ENCODE peak calls at places on chromosome 9, in nine cellular contexts. One of them, this sample, is unnamed.

GRCh38 chr9:85061969-85062368 is 392.4 kb downstream of the NTRK2 start:
- DNase-seq in substantia nigra: no peak
- DNase-seq in tibial artery: no peak
- DNase-seq in body of pancreas: no peak
- DNase-seq in ovary: no peak
- DNase-seq in lower lobe of right lung: no peak
- DNase-seq in coronary artery: no peak
- DNase-seq in A549: no peak
- DNase-seq in HCT116: no peak
- DNase-seq in this sample: no peak

GRCh38 chr9:134968011-134968822 is 50.5 kb upstream of the FCN1 start:
- DNase-seq in tibial artery: peak
- DNase-seq in substantia nigra: no peak
- DNase-seq in ovary: peak
- DNase-seq in coronary artery: no peak
- DNase-seq in body of pancreas: no peak
- DNase-seq in A549: no peak
- DNase-seq in HCT116: no peak
- DNase-seq in lower lobe of right lung: peak
- DNase-seq in this sample: no peak

GRCh38 chr9:89606049-89606481 is 1.3 kb downstream of the GADD45G start:
- DNase-seq in A549: peak
- DNase-seq in lower lobe of right lung: peak
- DNase-seq in substantia nigra: peak
- DNase-seq in HCT116: no peak
- DNase-seq in body of pancreas: peak
- DNase-seq in tibial artery: peak
- DNase-seq in ovary: peak
- DNase-seq in coronary artery: peak
- DNase-seq in this sample: peak

GRCh38 chr9:98742325-98743280 is 33.9 kb upstream of the GABBR2 start:
- DNase-seq in lower lobe of right lung: no peak
- DNase-seq in HCT116: no peak
- DNase-seq in A549: peak
- DNase-seq in substantia nigra: no peak
- DNase-seq in coronary artery: no peak
- DNase-seq in ovary: no peak
- DNase-seq in body of pancreas: no peak
- DNase-seq in tibial artery: no peak
- DNase-seq in this sample: no peak

GRCh38 chr9:82548030-82548429 is 514.9 kb downstream of the RASEF start:
- DNase-seq in ovary: no peak
- DNase-seq in body of pancreas: no peak
- DNase-seq in tibial artery: no peak
- DNase-seq in coronary artery: no peak
- DNase-seq in substantia nigra: no peak
- DNase-seq in lower lobe of right lung: no peak
- DNase-seq in HCT116: no peak
- DNase-seq in A549: no peak
- DNase-seq in this sample: no peak

GRCh38 chr9:84823426-84824271 is 154.1 kb downstream of the NTRK2 start:
- DNase-seq in ovary: no peak
- DNase-seq in A549: peak
- DNase-seq in coronary artery: no peak
- DNase-seq in tibial artery: peak
- DNase-seq in lower lobe of right lung: no peak
- DNase-seq in HCT116: no peak
- DNase-seq in body of pancreas: no peak
- DNase-seq in substantia nigra: no peak
- DNase-seq in this sample: no peak

GRCh38 chr9:116806075-116806474 is 119.0 kb downstream of the TRIM32 start:
- DNase-seq in lower lobe of right lung: no peak
- DNase-seq in HCT116: no peak
- DNase-seq in tibial artery: no peak
- DNase-seq in A549: peak
- DNase-seq in coronary artery: no peak
- DNase-seq in body of pancreas: no peak
- DNase-seq in ovary: no peak
- DNase-seq in substantia nigra: no peak
- DNase-seq in this sample: no peak

GRCh38 chr9:131382850-131383729 is 10.8 kb upstream of the PRRC2B start:
- DNase-seq in lower lobe of right lung: no peak
- DNase-seq in tibial artery: no peak
- DNase-seq in A549: peak
- DNase-seq in body of pancreas: peak
- DNase-seq in substantia nigra: peak
- DNase-seq in HCT116: no peak
- DNase-seq in coronary artery: no peak
- DNase-seq in ovary: peak
- DNase-seq in this sample: no peak

GRCh38 chr9:24218656-24219055 is 327.0 kb downstream of the IZUMO3 start:
- DNase-seq in substantia nigra: no peak
- DNase-seq in ovary: no peak
- DNase-seq in body of pancreas: no peak
- DNase-seq in tibial artery: no peak
- DNase-seq in coronary artery: no peak
- DNase-seq in HCT116: no peak
- DNase-seq in lower lobe of right lung: no peak
- DNase-seq in A549: no peak
- DNase-seq in this sample: no peak

GRCh38 chr9:70668751-70669150 is 254.3 kb upstream of the KLF9 start:
- DNase-seq in A549: no peak
- DNase-seq in ovary: no peak
- DNase-seq in tibial artery: no peak
- DNase-seq in HCT116: no peak
- DNase-seq in body of pancreas: no peak
- DNase-seq in lower lobe of right lung: no peak
- DNase-seq in substantia nigra: peak
- DNase-seq in coronary artery: no peak
- DNase-seq in this sample: peak

GRCh38 chr9:93112116-93112863 is 16.3 kb downstream of the CARD19 start:
- DNase-seq in body of pancreas: no peak
- DNase-seq in A549: no peak
- DNase-seq in coronary artery: peak
- DNase-seq in HCT116: no peak
- DNase-seq in lower lobe of right lung: peak
- DNase-seq in ovary: peak
- DNase-seq in tibial artery: peak
- DNase-seq in substantia nigra: no peak
- DNase-seq in this sample: no peak

GRCh38 chr9:99192786-99193465 is 28.8 kb downstream of the ALG2 start:
- DNase-seq in ovary: no peak
- DNase-seq in coronary artery: no peak
- DNase-seq in A549: peak
- DNase-seq in substantia nigra: no peak
- DNase-seq in body of pancreas: no peak
- DNase-seq in tibial artery: no peak
- DNase-seq in HCT116: no peak
- DNase-seq in lower lobe of right lung: no peak
- DNase-seq in this sample: no peak

GRCh38 chr9:113529336-113530009 is 65.9 kb downstream of the RGS3 start:
- DNase-seq in ovary: no peak
- DNase-seq in lower lobe of right lung: no peak
- DNase-seq in HCT116: no peak
- DNase-seq in tibial artery: no peak
- DNase-seq in A549: no peak
- DNase-seq in coronary artery: no peak
- DNase-seq in substantia nigra: no peak
- DNase-seq in body of pancreas: no peak
- DNase-seq in this sample: no peak

GRCh38 chr9:97419315-97419867 is 7.5 kb downstream of the TDRD7 start:
- DNase-seq in tibial artery: no peak
- DNase-seq in substantia nigra: no peak
- DNase-seq in body of pancreas: no peak
- DNase-seq in A549: no peak
- DNase-seq in ovary: no peak
- DNase-seq in HCT116: no peak
- DNase-seq in lower lobe of right lung: no peak
- DNase-seq in coronary artery: no peak
- DNase-seq in this sample: no peak

GRCh38 chr9:1916676-1917075 is 98.5 kb upstream of the SMARCA2 start:
- DNase-seq in coronary artery: no peak
- DNase-seq in substantia nigra: peak
- DNase-seq in A549: no peak
- DNase-seq in HCT116: no peak
- DNase-seq in tibial artery: no peak
- DNase-seq in ovary: no peak
- DNase-seq in lower lobe of right lung: no peak
- DNase-seq in body of pancreas: no peak
- DNase-seq in this sample: no peak

GRCh38 chr9:34346873-34347799 is 17.8 kb downstream of the NUDT2 start:
- DNase-seq in HCT116: no peak
- DNase-seq in A549: no peak
- DNase-seq in body of pancreas: no peak
- DNase-seq in tibial artery: no peak
- DNase-seq in lower lobe of right lung: no peak
- DNase-seq in substantia nigra: no peak
- DNase-seq in ovary: no peak
- DNase-seq in coronary artery: no peak
- DNase-seq in this sample: no peak
- H3K27ac ChIP-seq in HCT116: no peak
- H3K27ac ChIP-seq in A549: no peak
- H3K27ac ChIP-seq in body of pancreas: peak
- H3K27ac ChIP-seq in tibial artery: peak
- H3K27ac ChIP-seq in lower lobe of right lung: no peak
- H3K27ac ChIP-seq in substantia nigra: no peak
- H3K27ac ChIP-seq in ovary: no peak
- H3K27ac ChIP-seq in coronary artery: peak
- H3K27ac ChIP-seq in this sample: peak

GRCh38 chr9:127188396-127188795 is 66.0 kb upstream of the ANGPTL2 start:
- DNase-seq in body of pancreas: no peak
- DNase-seq in HCT116: no peak
- DNase-seq in substantia nigra: no peak
- DNase-seq in lower lobe of right lung: peak
- DNase-seq in tibial artery: no peak
- DNase-seq in ovary: peak
- DNase-seq in A549: no peak
- DNase-seq in coronary artery: no peak
- DNase-seq in this sample: no peak
- H3K27ac ChIP-seq in body of pancreas: no peak
- H3K27ac ChIP-seq in HCT116: no peak
- H3K27ac ChIP-seq in substantia nigra: no peak
- H3K27ac ChIP-seq in lower lobe of right lung: no peak
- H3K27ac ChIP-seq in tibial artery: peak
- H3K27ac ChIP-seq in ovary: no peak
- H3K27ac ChIP-seq in A549: no peak
- H3K27ac ChIP-seq in coronary artery: peak
- H3K27ac ChIP-seq in this sample: no peak

GRCh38 chr9:19373527-19373926 is 6.5 kb downstream of the RPS6 start:
- DNase-seq in ovary: no peak
- DNase-seq in substantia nigra: no peak
- DNase-seq in lower lobe of right lung: no peak
- DNase-seq in HCT116: no peak
- DNase-seq in body of pancreas: no peak
- DNase-seq in tibial artery: no peak
- DNase-seq in A549: no peak
- DNase-seq in coronary artery: no peak
- DNase-seq in this sample: no peak

GRCh38 chr9:19369107-19369506 is 10.9 kb downstream of the RPS6 start:
- DNase-seq in substantia nigra: no peak
- DNase-seq in A549: no peak
- DNase-seq in lower lobe of right lung: no peak
- DNase-seq in coronary artery: no peak
- DNase-seq in tibial artery: no peak
- DNase-seq in ovary: no peak
- DNase-seq in HCT116: no peak
- DNase-seq in body of pancreas: no peak
- DNase-seq in this sample: no peak

GRCh38 chr9:19371942-19372341 is 8.1 kb downstream of the RPS6 start:
- DNase-seq in ovary: no peak
- DNase-seq in A549: peak
- DNase-seq in lower lobe of right lung: no peak
- DNase-seq in coronary artery: no peak
- DNase-seq in substantia nigra: no peak
- DNase-seq in body of pancreas: no peak
- DNase-seq in tibial artery: no peak
- DNase-seq in HCT116: no peak
- DNase-seq in this sample: no peak

GRCh38 chr9:19375536-19375935 is 4.5 kb downstream of the RPS6 start:
- DNase-seq in HCT116: no peak
- DNase-seq in body of pancreas: no peak
- DNase-seq in coronary artery: no peak
- DNase-seq in lower lobe of right lung: no peak
- DNase-seq in ovary: no peak
- DNase-seq in substantia nigra: no peak
- DNase-seq in tibial artery: no peak
- DNase-seq in A549: no peak
- DNase-seq in this sample: no peak

GRCh38 chr9:19372576-19372975 is 7.5 kb downstream of the RPS6 start:
- DNase-seq in coronary artery: no peak
- DNase-seq in ovary: no peak
- DNase-seq in A549: no peak
- DNase-seq in substantia nigra: no peak
- DNase-seq in HCT116: no peak
- DNase-seq in body of pancreas: no peak
- DNase-seq in lower lobe of right lung: no peak
- DNase-seq in tibial artery: no peak
- DNase-seq in this sample: no peak
- H3K27ac ChIP-seq in coronary artery: no peak
- H3K27ac ChIP-seq in ovary: no peak
- H3K27ac ChIP-seq in A549: no peak
- H3K27ac ChIP-seq in substantia nigra: no peak
- H3K27ac ChIP-seq in HCT116: no peak
- H3K27ac ChIP-seq in body of pancreas: no peak
- H3K27ac ChIP-seq in lower lobe of right lung: no peak
- H3K27ac ChIP-seq in tibial artery: no peak
- H3K27ac ChIP-seq in this sample: no peak

GRCh38 chr9:90805006-90805993 is 3.7 kb downstream of the SYK start:
- DNase-seq in coronary artery: no peak
- DNase-seq in body of pancreas: peak
- DNase-seq in ovary: no peak
- DNase-seq in tibial artery: no peak
- DNase-seq in A549: no peak
- DNase-seq in lower lobe of right lung: no peak
- DNase-seq in substantia nigra: no peak
- DNase-seq in HCT116: no peak
- DNase-seq in this sample: no peak

GRCh38 chr9:90803860-90804593 is 2.4 kb downstream of the SYK start:
- DNase-seq in A549: no peak
- DNase-seq in ovary: no peak
- DNase-seq in HCT116: no peak
- DNase-seq in lower lobe of right lung: no peak
- DNase-seq in substantia nigra: no peak
- DNase-seq in tibial artery: no peak
- DNase-seq in body of pancreas: no peak
- DNase-seq in coronary artery: no peak
- DNase-seq in this sample: no peak

GRCh38 chr9:90801507-90802289 is at the start of gene SYK:
- DNase-seq in ovary: no peak
- DNase-seq in HCT116: no peak
- DNase-seq in body of pancreas: peak
- DNase-seq in coronary artery: no peak
- DNase-seq in tibial artery: peak
- DNase-seq in lower lobe of right lung: peak
- DNase-seq in substantia nigra: peak
- DNase-seq in A549: no peak
- DNase-seq in this sample: no peak

GRCh38 chr9:90801175-90801506 is 478 bp upstream of the SYK start:
- DNase-seq in HCT116: no peak
- DNase-seq in coronary artery: no peak
- DNase-seq in ovary: no peak
- DNase-seq in lower lobe of right lung: no peak
- DNase-seq in A549: no peak
- DNase-seq in tibial artery: no peak
- DNase-seq in substantia nigra: no peak
- DNase-seq in body of pancreas: no peak
- DNase-seq in this sample: no peak

GRCh38 chr9:90802534-90802933 is 915 bp downstream of the SYK start:
- DNase-seq in body of pancreas: no peak
- DNase-seq in substantia nigra: no peak
- DNase-seq in A549: no peak
- DNase-seq in coronary artery: no peak
- DNase-seq in HCT116: no peak
- DNase-seq in lower lobe of right lung: no peak
- DNase-seq in ovary: no peak
- DNase-seq in tibial artery: no peak
- DNase-seq in this sample: no peak
- H3K27ac ChIP-seq in body of pancreas: no peak
- H3K27ac ChIP-seq in substantia nigra: no peak
- H3K27ac ChIP-seq in A549: no peak
- H3K27ac ChIP-seq in coronary artery: peak
- H3K27ac ChIP-seq in HCT116: no peak
- H3K27ac ChIP-seq in lower lobe of right lung: peak
- H3K27ac ChIP-seq in ovary: no peak
- H3K27ac ChIP-seq in tibial artery: no peak
- H3K27ac ChIP-seq in this sample: no peak